ENCODE peak calls at places on chromosomes 12 and 14, in six cellular contexts. O is GM13977; X is CD4-positive, alpha-beta T cell; M is RWPE1; R is kidney; D is brain microvascular endothelial cell. W is an unnamed sample.

GRCh38 chr12:54154708-54155316 is 34.0 kb downstream of the SMUG1 start:
- DNase-seq in X (no peak), D (no peak), M (no peak), R (no peak), O (no peak), W (no peak)

GRCh38 chr12:127663716-127664115 is 603.3 kb upstream of the TMEM132C start:
- DNase-seq in M (no peak), R (no peak), O (no peak), D (no peak), X (no peak), W (no peak)

GRCh38 chr14:92630367-92630766 is 116.8 kb downstream of the RIN3 start:
- DNase-seq in M (no peak), O (no peak), X (no peak), D (no peak), R (no peak), W (no peak)

GRCh38 chr12:95214466-95214865 is 2.8 kb downstream of the FGD6 start:
- DNase-seq in X (no peak), R (no peak), O (no peak), M (peak), D (no peak), W (no peak)

GRCh38 chr12:34347367-34347766 is 325.1 kb downstream of the ALG10 start:
- DNase-seq in O (no peak), R (no peak), X (no peak), M (peak), D (no peak), W (no peak)

GRCh38 chr14:97346675-97347074 is 549.5 kb downstream of the VRK1 start:
- DNase-seq in X (no peak), R (no peak), D (no peak), M (no peak), O (no peak), W (no peak)

GRCh38 chr12:40238221-40238902 is 13.6 kb downstream of the LRRK2 start:
- DNase-seq in O (no peak), R (no peak), X (no peak), D (no peak), M (no peak), W (no peak)

GRCh38 chr12:645563-646071 is 17.6 kb downstream of the NINJ2 start:
- DNase-seq in R (no peak), M (no peak), O (no peak), X (no peak), D (peak), W (no peak)

GRCh38 chr12:62737615-62738014 is 197.3 kb downstream of the PPM1H start:
- DNase-seq in X (no peak), D (no peak), O (no peak), M (no peak), R (no peak), W (no peak)

GRCh38 chr14:101602466-101602840 is 41.2 kb downstream of the DIO3 start:
- DNase-seq in M (no peak), X (no peak), D (no peak), R (no peak), O (no peak), W (no peak)

GRCh38 chr14:71438684-71439083 is 493.5 kb upstream of the RGS6 start:
- DNase-seq in O (no peak), D (no peak), R (no peak), X (no peak), M (no peak), W (no peak)

GRCh38 chr12:41174602-41175001 is 13.5 kb upstream of the PDZRN4 start:
- DNase-seq in R (no peak), O (no peak), M (no peak), D (no peak), X (no peak), W (no peak)

GRCh38 chr12:20142295-20142694 is 226.0 kb upstream of the PDE3A start:
- DNase-seq in M (no peak), D (no peak), O (no peak), R (no peak), X (no peak), W (no peak)

GRCh38 chr12:131436922-131437705 is 273.8 kb upstream of the SFSWAP start:
- DNase-seq in D (no peak), O (no peak), X (no peak), M (no peak), R (no peak), W (no peak)

GRCh38 chr14:69387311-69387710 is 10.8 kb downstream of the ERH start:
- DNase-seq in R (no peak), M (no peak), O (no peak), D (no peak), X (no peak), W (no peak)

GRCh38 chr14:36258241-36258640 is 62.2 kb downstream of the MBIP start:
- DNase-seq in O (no peak), D (no peak), R (no peak), X (no peak), M (no peak), W (no peak)

GRCh38 chr12:52009081-52009751 is 2.5 kb downstream of the TAMALIN start:
- DNase-seq in O (no peak), R (peak), X (no peak), D (no peak), M (no peak), W (no peak)

GRCh38 chr12:52010692-52011601 is 4.2 kb downstream of the TAMALIN start:
- DNase-seq in O (no peak), R (no peak), X (no peak), M (no peak), D (no peak), W (no peak)

GRCh38 chr12:52011602-52012214 is 5.0 kb downstream of the TAMALIN start:
- DNase-seq in D (no peak), O (no peak), X (no peak), R (no peak), M (no peak), W (no peak)

GRCh38 chr12:52007982-52008510 is 1.3 kb downstream of the TAMALIN start:
- DNase-seq in O (no peak), D (no peak), X (no peak), R (no peak), M (no peak), W (no peak)

DNA sequence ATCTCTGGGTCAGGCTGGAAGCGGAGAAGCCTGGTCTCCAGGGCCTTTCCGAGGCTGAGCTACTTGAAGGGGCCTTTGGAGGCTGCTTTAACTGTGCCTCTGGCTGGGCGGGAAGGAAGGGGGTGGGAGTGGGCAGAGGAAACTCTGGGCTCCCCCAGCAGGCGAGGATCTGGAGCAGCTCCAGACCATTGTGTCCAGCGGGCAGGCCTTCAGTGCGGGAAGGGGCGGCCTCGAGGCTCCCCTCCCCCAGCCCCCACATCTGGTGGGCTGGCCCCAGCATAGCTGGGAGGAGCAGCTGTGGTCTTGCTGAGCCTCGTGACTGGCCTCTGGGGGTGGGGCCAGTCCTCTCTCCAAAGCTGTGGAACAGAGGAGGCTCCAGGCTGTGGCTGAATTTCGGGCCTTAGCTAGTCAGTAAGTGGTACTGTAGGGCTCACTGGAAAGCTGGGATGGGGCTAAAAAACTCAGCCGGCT is 3.4 kb downstream of the TAMALIN start:
- DNase-seq in O (no peak), M (no peak), D (peak), X (no peak), R (peak), W (no peak)
- TF ChIP-seq CTCF in O (no peak), M (no peak), D (no peak), X (no peak), R (no peak), W (no peak)

GRCh38 chr14:54086780-54087179 is 130.2 kb upstream of the BMP4 start:
- DNase-seq in D (no peak), X (no peak), O (no peak), M (no peak), R (no peak), W (no peak)

GRCh38 chr14:54083549-54084239 is 127.1 kb upstream of the BMP4 start:
- DNase-seq in X (no peak), M (no peak), D (no peak), O (no peak), R (no peak), W (no peak)

GRCh38 chr14:54087376-54087775 is 130.8 kb upstream of the BMP4 start:
- DNase-seq in X (no peak), M (no peak), D (no peak), O (no peak), R (no peak), W (no peak)

GRCh38 chr14:54085841-54086240 is 129.2 kb upstream of the BMP4 start:
- DNase-seq in O (no peak), D (no peak), R (no peak), X (no peak), M (no peak), W (no peak)

GRCh38 chr14:54085137-54085810 is 128.6 kb upstream of the BMP4 start:
- DNase-seq in X (no peak), D (no peak), O (no peak), M (no peak), R (no peak), W (no peak)
- TF ChIP-seq CTCF in X (no peak), D (no peak), O (no peak), M (no peak), R (no peak), W (no peak)

GRCh38 chr14:67137744-67138371 is 51.4 kb upstream of the GARIN2 start:
- DNase-seq in M (peak), R (no peak), X (no peak), O (peak), D (no peak), W (no peak)
- TF ChIP-seq CTCF in M (peak), R (no peak), X (peak), O (peak), D (peak), W (peak)

GRCh38 chr12:58804749-58805148 is 115.6 kb downstream of the LRIG3 start:
- DNase-seq in M (peak), R (no peak), X (no peak), D (no peak), O (no peak), W (no peak)
- TF ChIP-seq CTCF in M (peak), R (no peak), X (no peak), D (peak), O (peak), W (peak)

GRCh38 chr12:27936196-27936595 is 36.3 kb downstream of the PTHLH start:
- DNase-seq in O (no peak), D (no peak), X (no peak), M (no peak), R (no peak), W (no peak)
- TF ChIP-seq CTCF in O (no peak), D (peak), X (no peak), M (no peak), R (no peak), W (no peak)

DNA sequence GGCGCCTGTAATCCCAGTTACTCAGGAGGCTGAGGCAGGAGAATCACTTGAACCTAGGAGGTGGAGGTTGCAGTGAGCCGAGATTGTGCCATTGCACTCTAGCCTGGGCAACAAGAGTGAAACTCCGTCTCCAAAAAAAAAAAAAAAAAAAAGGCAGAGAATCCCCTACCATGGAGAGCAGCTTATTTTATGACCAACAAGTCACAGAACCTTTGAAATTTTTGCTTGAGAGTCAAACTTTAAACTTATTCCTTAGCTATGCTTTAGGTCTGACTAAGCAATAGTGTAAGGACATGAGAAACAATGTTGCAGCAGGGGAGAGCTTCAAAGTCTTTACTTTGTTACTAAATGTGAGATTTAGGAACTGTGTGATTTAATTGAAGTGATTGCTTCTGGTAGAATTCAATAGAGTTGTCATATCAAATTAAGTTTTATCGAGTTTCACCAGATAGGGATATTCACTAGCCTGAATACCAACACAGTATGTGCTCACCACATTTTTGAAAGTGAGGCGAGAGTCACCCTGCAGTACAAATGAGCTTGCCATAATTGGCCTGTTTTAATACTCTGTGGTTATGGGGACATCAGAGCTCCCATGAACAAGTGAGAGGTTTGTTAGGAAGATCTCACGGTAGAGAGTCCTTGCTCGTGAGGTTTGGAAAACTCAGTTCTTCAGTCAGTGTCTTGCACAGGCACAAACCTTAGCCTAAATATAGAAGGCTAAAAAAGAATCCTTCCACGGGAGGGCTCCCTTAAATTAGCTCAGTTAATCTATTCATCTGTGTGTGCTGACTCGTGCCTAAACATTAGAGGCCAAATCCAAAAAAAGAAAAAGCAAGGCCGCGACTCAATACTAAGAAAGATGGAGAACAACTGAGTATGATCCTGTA is 108.6 kb downstream of the SAMD4A start:
- DNase-seq in X (no peak), O (no peak), R (no peak), M (no peak), D (no peak), W (no peak)
- TF ChIP-seq CTCF in X (no peak), O (no peak), R (no peak), M (no peak), D (no peak), W (no peak)

GRCh38 chr12:104471336-104471735 is 14.6 kb downstream of the CHST11 start:
- DNase-seq in D (no peak), M (no peak), O (no peak), X (no peak), R (no peak), W (no peak)
- TF ChIP-seq CTCF in D (no peak), M (no peak), O (no peak), X (no peak), R (no peak), W (no peak)

W was measured in activated CD8-positive, alpha-beta T cell treated with anti-CD3 and anti-CD28 coated beads for 36 hours.